ENCODE peak calls at places on chromosome X, in five cellular contexts. L is IMR-90, H is mesenchymal stem cell, Q is neuronal stem cell, C is H1. A is an unnamed sample.
A peak's percentile ranks its signal among the peaks of the same experiment; 100 is the strongest.

GRCh38 chrX:109472939-109473713 is 8.8 kb downstream of the GUCY2F start:
- DNase-seq in L (peak; percentile 31), H (no peak), Q (no peak), C (no peak), A (peak; percentile 83)

GRCh38 chrX:34813618-34814017 is 129.0 kb upstream of the FAM47B start:
- DNase-seq in L (peak; percentile 70), H (no peak), Q (no peak), C (no peak), A (no peak)

GRCh38 chrX:16113978-16114554 is 9.3 kb upstream of the GRPR start:
- DNase-seq in L (no peak), H (peak; percentile 7), Q (no peak), C (no peak), A (no peak)

GRCh38 chrX:39891781-39892180 is 206.0 kb downstream of the BCOR start:
- DNase-seq in L (no peak), H (no peak), Q (no peak), C (no peak), A (no peak)

GRCh38 chrX:65926095-65927019 is 113.5 kb downstream of the VSIG4 start:
- DNase-seq in L (no peak), H (no peak), Q (no peak), C (no peak), A (no peak)

GRCh38 chrX:74377282-74377681 is 44.0 kb upstream of the SLC16A2 start:
- DNase-seq in L (no peak), H (no peak), Q (no peak), C (no peak), A (no peak)

GRCh38 chrX:150416469-150416868 is 53.4 kb downstream of the MAMLD1 start:
- DNase-seq in L (no peak), H (no peak), Q (no peak), C (no peak), A (no peak)

GRCh38 chrX:9906919-9907318 is 60.2 kb upstream of the CLDN34 start:
- DNase-seq in L (no peak), H (no peak), Q (no peak), C (no peak), A (peak; percentile 77)

GRCh38 chrX:14032383-14032782 is 2.7 kb upstream of the GEMIN8 start:
- DNase-seq in L (peak; percentile 61), H (peak; percentile 47), Q (peak; percentile 35), C (no peak), A (no peak)

GRCh38 chrX:26414534-26414933 is 198.6 kb downstream of the MAGEB5 start:
- DNase-seq in L (no peak), H (no peak), Q (no peak), C (no peak), A (no peak)

GRCh38 chrX:6660567-6661252 is 125.8 kb upstream of the VCX3A start:
- DNase-seq in L (no peak), H (no peak), Q (no peak), C (no peak), A (no peak)

GRCh38 chrX:45200741-45201234 is at the start of gene DIPK2B:
- DNase-seq in L (no peak), H (no peak), Q (no peak), C (no peak), A (no peak)

GRCh38 chrX:102651968-102652744 is 873 bp downstream of the GPRASP1 start:
- DNase-seq in L (peak; percentile 29), H (peak; percentile 62), Q (no peak), C (no peak), A (no peak)

GRCh38 chrX:152072236-152072635 is 66.1 kb downstream of the MAGEA10 start:
- DNase-seq in L (peak; percentile 0), H (peak; percentile 1), Q (no peak), C (no peak), A (no peak)

GRCh38 chrX:72392816-72393800 is 87.4 kb upstream of the CITED1 start:
- DNase-seq in L (no peak), H (no peak), Q (no peak), C (no peak), A (no peak)

GRCh38 chrX:148049441-148049840 is 68.3 kb downstream of the FMR1NB start:
- DNase-seq in L (peak; percentile 18), H (peak; percentile 33), Q (peak; percentile 32), C (no peak), A (no peak)

GRCh38 chrX:136828830-136829229 is 48.1 kb upstream of the ARHGEF6 start:
- DNase-seq in L (no peak), H (no peak), Q (no peak), C (no peak), A (no peak)

DNA sequence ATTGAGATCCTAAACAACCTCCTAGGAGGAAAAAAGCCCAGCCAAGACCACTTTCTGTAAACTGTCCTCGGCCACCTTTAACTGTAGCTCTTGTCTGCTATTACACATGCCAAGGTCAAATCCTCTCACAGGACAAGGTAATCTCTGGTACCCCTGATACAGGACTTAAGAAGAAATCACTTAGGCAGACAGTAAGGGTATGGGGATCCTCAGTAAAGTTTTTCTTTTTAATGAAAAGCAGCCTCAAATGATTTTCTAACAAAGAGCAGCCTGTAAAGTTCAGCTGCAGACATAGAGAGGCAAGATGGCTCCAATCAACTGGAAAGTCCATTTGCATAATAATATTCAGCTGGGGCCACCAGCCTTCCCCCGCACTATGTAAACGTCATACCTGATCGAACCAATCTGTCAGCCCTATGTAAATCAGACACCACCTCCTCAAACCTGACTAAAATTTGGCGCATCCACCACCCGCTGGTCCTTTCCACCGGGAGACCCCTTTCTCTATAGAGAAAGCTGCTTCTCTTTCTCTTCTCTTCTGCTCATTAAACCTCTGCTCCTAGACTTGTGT is 14.6 kb upstream of the MPP1 start:
- DNase-seq in L (no peak), H (no peak), Q (no peak), C (no peak), A (no peak)
- H2BK15ac ChIP-seq in L (no peak overlapping the region), H (no peak overlapping the region), Q (no peak overlapping the region), C (no peak overlapping the region), A (no peak overlapping the region)

GRCh38 chrX:133602881-133603280 is 187.6 kb upstream of the GPC4 start:
- DNase-seq in L (no peak), H (no peak), Q (no peak), C (no peak), A (no peak)

GRCh38 chrX:133594156-133594555 is 178.9 kb upstream of the GPC4 start:
- DNase-seq in L (no peak), H (no peak), Q (no peak), C (no peak), A (no peak)

GRCh38 chrX:133600536-133600935 is 185.2 kb upstream of the GPC4 start:
- DNase-seq in L (no peak), H (no peak), Q (no peak), C (no peak), A (no peak)

GRCh38 chrX:133601116-133601515 is 185.8 kb upstream of the GPC4 start:
- DNase-seq in L (no peak), H (no peak), Q (no peak), C (no peak), A (no peak)

GRCh38 chrX:133598596-133599334 is 183.5 kb upstream of the GPC4 start:
- DNase-seq in L (no peak), H (no peak), Q (no peak), C (no peak), A (no peak)
- H2AFZ ChIP-seq in L (no peak overlapping the region), H (no peak overlapping the region), Q (no peak overlapping the region), C (no peak overlapping the region), A (no peak overlapping the region)

GRCh38 chrX:49001521-49002090 is 458 bp downstream of the GRIPAP1 start:
- DNase-seq in L (peak; percentile 36), H (peak; percentile 57), Q (peak; percentile 18), C (peak; percentile 33), A (peak; percentile 50)
- H2BK15ac ChIP-seq in L (no peak overlapping the region), H (no peak overlapping the region), Q (no peak overlapping the region), C (no peak overlapping the region), A (no peak overlapping the region)

DNA sequence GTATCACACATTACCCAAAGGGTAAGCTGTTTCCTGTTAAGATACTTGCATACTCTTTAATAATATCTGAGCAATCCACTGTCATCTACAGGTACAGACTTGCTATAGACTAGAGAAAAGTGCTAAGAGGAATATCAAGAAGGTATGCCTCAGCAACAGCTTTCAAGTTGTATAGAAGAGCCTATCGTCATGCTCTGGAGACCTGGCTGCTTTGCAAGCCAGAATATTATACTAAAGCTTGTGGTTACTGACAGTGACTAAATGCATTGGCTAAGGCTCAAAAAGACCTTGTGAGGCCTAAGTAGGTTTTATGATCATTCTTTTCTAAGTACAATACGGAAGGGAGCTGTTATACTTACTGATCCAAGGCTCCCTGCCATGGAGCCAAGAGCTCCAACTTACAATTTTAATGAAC is 11.3 kb downstream of the LAMP2 start:
- DNase-seq in L (peak; percentile 76), H (peak; percentile 59), Q (no peak), C (no peak), A (no peak)
- H2AFZ ChIP-seq in L (no peak overlapping the region), H (no peak overlapping the region), Q (no peak overlapping the region), C (no peak overlapping the region), A (no peak overlapping the region)